ENCODE peak calls at places on chromosome 13, in eight cellular contexts. S is retinal pigment epithelial cell, E is T1000, Y is WTC11, T is NCI-H446, M is dermis blood vessel endothelial cell, U is RPMI7951, B is endothelial cell. J is an unnamed sample.

GRCh38 chr13:44422755-44423643 is 49.4 kb downstream of the SERP2 start:
- DNase-seq in S (no peak), E (no peak), Y (no peak), T (no peak), M (peak), U (no peak), B (no peak), J (no peak)

GRCh38 chr13:99956473-99957349 is 14.9 kb downstream of the ZIC5 start:
- DNase-seq in S (no peak), E (no peak), Y (peak), T (no peak), M (no peak), U (no peak), B (peak), J (no peak)

GRCh38 chr13:26446751-26447150 is 110.7 kb upstream of the WASF3 start:
- DNase-seq in S (no peak), E (no peak), Y (no peak), T (no peak), M (no peak), U (peak), B (no peak), J (peak)

GRCh38 chr13:40362502-40362901 is 303.9 kb downstream of the FOXO1 start:
- DNase-seq in S (no peak), E (no peak), Y (no peak), T (no peak), M (no peak), U (no peak), B (no peak), J (peak)

GRCh38 chr13:76836311-76836710 is 49.9 kb downstream of the KCTD12 start:
- DNase-seq in S (no peak), E (no peak), Y (no peak), T (no peak), M (no peak), U (peak), B (no peak), J (peak)

GRCh38 chr13:113947321-113948033 is 26.4 kb downstream of the C13orf46 start:
- DNase-seq in S (no peak), E (no peak), Y (peak), T (no peak), M (peak), U (no peak), B (no peak), J (no peak)

GRCh38 chr13:101139076-101139475 is 277.2 kb downstream of the NALCN start:
- DNase-seq in S (no peak), E (no peak), Y (no peak), T (no peak), M (no peak), U (no peak), B (no peak), J (no peak)

GRCh38 chr13:57877596-57877995 is 246.1 kb downstream of the PCDH17 start:
- DNase-seq in S (peak), E (no peak), Y (no peak), T (no peak), M (no peak), U (no peak), B (no peak), J (no peak)

GRCh38 chr13:104006625-104007061 is 940.4 kb upstream of the SLC10A2 start:
- DNase-seq in S (peak), E (no peak), Y (no peak), T (no peak), M (peak), U (peak), B (no peak), J (peak)

J was measured in HT1080.